ENCODE peak calls at places on chromosomes 3 and 15, in six cellular contexts. T is endothelial cell of umbilical vein, P is lower lobe of right lung, I is brain microvascular endothelial cell, V is adrenal gland, C is suprapubic skin. M is an unnamed sample.

GRCh38 chr3:170790591-170790990 is 79.4 kb downstream of the RPL22L1 start:
- DNase-seq in V (no peak), C (no peak), P (no peak), T (no peak), I (no peak), M (no peak)

GRCh38 chr3:189570916-189571315 is 60.3 kb upstream of the TP63 start:
- DNase-seq in P (no peak), C (no peak), T (no peak), I (no peak), V (no peak), M (no peak)

GRCh38 chr3:185677146-185677829 is 91.2 kb downstream of the SENP2 start:
- DNase-seq in T (peak; percentile 81), P (no peak), C (no peak), V (peak; percentile 30), I (peak; percentile 77), M (peak; percentile 77)

GRCh38 chr3:108235290-108235689 is 13.1 kb upstream of the IFT57 start:
- DNase-seq in C (no peak), T (no peak), V (no peak), P (no peak), I (no peak), M (no peak)

GRCh38 chr3:188348445-188349244 is 194.7 kb downstream of the LPP start:
- DNase-seq in I (peak; percentile 92), T (peak; percentile 88), V (peak; percentile 70), C (no peak), P (peak; percentile 58), M (peak; percentile 85)

GRCh38 chr3:126146525-126147146 is 33.8 kb downstream of the ALDH1L1 start:
- DNase-seq in I (no peak), C (peak; percentile 67), V (no peak), T (no peak), P (peak; percentile 38), M (no peak)

GRCh38 chr15:94804613-94805012 is 573.3 kb downstream of the MCTP2 start:
- DNase-seq in V (no peak), P (no peak), T (no peak), C (no peak), I (no peak), M (no peak)

GRCh38 chr15:71934446-71934845 is 124.1 kb downstream of the NR2E3 start:
- DNase-seq in I (no peak), P (no peak), C (no peak), V (no peak), T (no peak), M (no peak)

GRCh38 chr15:65101418-65101890 is 13.5 kb downstream of the UBAP1L start:
- DNase-seq in T (peak; percentile 53), P (peak; percentile 76), I (peak; percentile 65), V (peak; percentile 81), C (peak; percentile 69), M (peak; percentile 63)

GRCh38 chr15:29348308-29348914 is 78.8 kb upstream of the NSMCE3 start:
- DNase-seq in V (peak; percentile 7), P (no peak), C (no peak), I (no peak), T (no peak), M (no peak)

GRCh38 chr3:12121466-12121865 is 37.2 kb downstream of the TIMP4 start:
- DNase-seq in T (no peak), P (no peak), I (no peak), V (no peak), C (no peak), M (no peak)

GRCh38 chr3:126197854-126198584 is 17.6 kb upstream of the ALDH1L1 start:
- DNase-seq in P (peak; percentile 57), T (peak; percentile 66), V (peak; percentile 88), C (no peak), I (peak; percentile 77), M (peak; percentile 60)

GRCh38 chr3:108127301-108127988 is 36.6 kb upstream of the CD47 start:
- DNase-seq in T (no peak), P (no peak), I (no peak), V (no peak), C (no peak), M (no peak)

GRCh38 chr3:125006190-125006855 is 49.5 kb downstream of the HEG1 start:
- DNase-seq in P (no peak), T (no peak), V (no peak), I (no peak), C (no peak), M (no peak)

GRCh38 chr3:182811269-182811596 is 17.9 kb downstream of the ATP11B start:
- DNase-seq in T (no peak), C (no peak), I (no peak), V (no peak), P (no peak), M (no peak)

GRCh38 chr15:29671308-29671981 is 150.8 kb downstream of the TJP1 start:
- DNase-seq in T (no peak), P (no peak), C (no peak), V (no peak), I (peak; percentile 52), M (peak; percentile 36)

GRCh38 chr3:141280086-141280485 is 48.5 kb downstream of the PXYLP1 start:
- DNase-seq in C (no peak), T (no peak), V (no peak), I (peak; percentile 52), P (no peak), M (peak; percentile 26)

GRCh38 chr15:52094811-52095584 is 17.6 kb downstream of the BCL2L10 start:
- DNase-seq in V (no peak), T (no peak), P (no peak), C (peak; percentile 79), I (no peak), M (no peak)

GRCh38 chr3:117017135-117017990 is 307.8 kb downstream of the TUSC7 start:
- DNase-seq in V (no peak), T (no peak), I (no peak), P (no peak), C (no peak), M (peak; percentile 4)

GRCh38 chr3:117018622-117019021 is 309.0 kb downstream of the TUSC7 start:
- DNase-seq in I (no peak), T (no peak), V (no peak), C (no peak), P (no peak), M (no peak)

GRCh38 chr3:117011687-117012250 is 302.2 kb downstream of the TUSC7 start:
- DNase-seq in I (no peak), P (no peak), C (no peak), T (no peak), V (no peak), M (no peak)

GRCh38 chr3:117019082-117019713 is 309.6 kb downstream of the TUSC7 start:
- DNase-seq in I (peak; percentile 56), V (peak; percentile 82), T (peak; percentile 67), C (no peak), P (no peak), M (peak; percentile 76)

DNA sequence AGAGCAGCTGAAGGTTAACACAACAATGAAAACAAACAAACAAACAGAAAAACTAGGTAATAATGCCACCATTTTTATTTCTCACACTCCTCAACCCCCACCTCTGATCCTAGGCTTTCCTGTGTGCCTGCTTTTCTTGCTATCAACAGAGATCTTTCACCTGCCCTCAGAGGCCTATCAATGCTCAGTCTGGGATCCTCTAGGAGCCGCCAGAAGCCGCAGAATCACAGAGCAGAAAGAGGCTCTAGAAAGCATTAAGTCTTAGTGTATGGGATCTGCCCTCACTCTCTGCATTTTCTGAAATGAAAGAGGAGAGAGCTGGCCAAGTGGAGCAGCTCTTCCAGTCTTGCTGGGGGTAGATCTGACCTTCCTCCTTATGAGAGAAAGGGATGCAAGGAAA is 306.8 kb downstream of the TUSC7 start:
- DNase-seq in I (no peak), V (no peak), T (no peak), P (no peak), C (no peak), M (no peak)
- TF ChIP-seq CTCF in I (no peak), V (no peak), T (no peak), P (no peak), C (no peak), M (no peak)

DNA sequence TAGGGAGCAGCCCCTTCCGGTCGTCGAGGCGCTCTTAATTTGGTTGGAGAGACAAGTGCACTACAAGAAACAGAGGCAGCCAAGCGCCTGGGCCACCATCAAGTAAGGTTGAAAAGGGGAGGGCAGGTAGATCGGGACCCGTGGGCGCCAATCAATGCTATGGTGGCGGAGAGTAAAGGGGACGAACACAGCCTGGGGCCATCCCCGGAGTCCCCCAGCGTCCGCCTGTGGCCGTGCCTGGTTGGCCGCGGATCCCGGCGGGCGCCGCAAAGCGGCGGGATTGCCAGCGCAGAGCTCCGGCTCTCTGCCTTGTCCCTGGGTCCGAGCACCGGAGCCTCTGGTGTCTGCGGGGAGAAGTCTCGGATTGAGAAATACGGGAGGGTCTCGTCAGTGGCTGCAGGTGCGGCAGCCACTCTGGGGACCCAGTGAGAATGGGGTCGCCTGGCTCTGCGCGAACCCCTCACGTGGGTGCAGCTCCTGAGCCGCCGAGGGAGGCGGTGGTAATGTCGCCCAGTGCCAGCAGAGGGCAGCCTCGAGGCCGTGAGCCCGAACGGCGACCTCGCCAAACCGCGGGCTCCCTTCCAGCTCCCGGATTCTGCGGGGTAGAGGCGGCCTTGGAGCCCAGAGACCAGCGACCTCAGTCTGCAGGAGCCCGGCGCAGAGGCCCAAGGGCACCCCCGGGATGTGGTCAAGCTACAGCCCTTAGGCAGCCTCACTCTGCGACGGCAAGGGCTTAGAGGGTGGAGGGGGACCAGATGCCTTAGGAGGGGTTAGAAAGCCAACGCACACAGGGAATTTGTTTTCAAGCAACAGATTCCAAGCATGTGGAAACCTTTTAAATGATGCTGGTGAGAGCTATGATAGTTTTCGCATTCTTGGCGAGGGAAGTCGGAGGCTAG is 10.8 kb downstream of the FOXL2 start:
- DNase-seq in V (peak; percentile 91), T (peak; percentile 59), P (peak; percentile 82), C (no peak), I (peak; percentile 52), M (peak; percentile 29)
- TF ChIP-seq CTCF in V (peak; percentile 93), T (peak; percentile 84), P (peak; percentile 97), C (peak; percentile 98), I (peak; percentile 92), M (peak; percentile 74)

DNA sequence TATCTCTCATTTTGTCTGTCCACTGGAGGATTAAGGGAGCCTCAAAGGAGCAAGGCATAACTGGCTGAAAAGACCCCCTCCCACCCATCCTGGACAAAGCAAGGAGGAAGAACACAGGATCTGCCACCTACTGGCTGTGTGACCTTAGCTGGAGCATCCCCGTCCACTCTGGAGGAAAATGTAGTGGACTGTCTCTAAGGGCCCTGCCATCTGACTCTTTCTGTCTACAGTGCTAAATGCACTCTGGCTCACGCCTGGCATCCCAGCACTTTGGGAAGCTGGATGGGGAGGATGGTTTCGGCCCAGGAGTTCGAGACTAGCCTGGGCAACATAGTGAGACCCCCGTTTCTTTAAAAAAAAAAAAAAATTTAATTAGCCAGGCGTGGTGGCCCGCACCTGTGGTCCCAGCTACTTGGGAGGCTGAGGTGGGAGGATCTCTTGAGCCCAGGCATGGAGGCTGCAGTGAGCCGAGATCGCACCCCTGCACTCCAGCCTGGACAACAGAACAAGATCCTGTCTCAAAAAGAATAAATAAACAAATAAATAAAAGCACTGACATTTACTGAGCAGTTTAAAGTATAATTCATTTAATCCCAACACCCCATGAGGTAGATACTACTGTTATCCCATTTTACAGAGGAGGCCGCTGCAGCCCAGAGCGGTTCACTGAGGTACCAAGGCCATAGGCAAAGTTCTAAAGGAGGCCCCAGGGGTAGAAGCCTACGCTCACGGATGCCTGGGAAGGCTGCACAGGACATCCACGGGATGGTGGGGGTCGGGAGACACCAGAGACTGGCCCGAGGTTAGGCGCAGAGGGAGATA is 1.1 kb downstream of the TBC1D2B start:
- DNase-seq in C (no peak), V (no peak), T (no peak), P (no peak), I (no peak), M (no peak)
- TF ChIP-seq CTCF in C (no peak), V (no peak), T (no peak), P (no peak), I (peak; percentile 35), M (peak; percentile 19)

GRCh38 chr15:31136612-31137328 is 35.2 kb upstream of the TRPM1 start:
- DNase-seq in T (no peak), P (no peak), V (no peak), I (no peak), C (no peak), M (no peak)
- TF ChIP-seq CTCF in T (no peak), P (no peak), V (no peak), I (no peak), C (no peak), M (no peak)

M was measured in IMR-90.